ENCODE peak calls at places on chromosomes 13 and 19, in four cellular contexts. O is endothelial cell; C is stimulated activated CD4-positive, alpha-beta T cell treated with anti-CD3 and anti-CD28 coated beads, Interleukin-4, amount 100 ng/mL, for 48 hours; R is NCI-H526. L is an unnamed sample.

GRCh38 chr19:6464070-6464873 is at the start of gene CRB3:
- DNase-seq in O (no peak), C (no peak), R (peak), L (peak)

GRCh38 chr13:51923983-51924539 is 62.3 kb downstream of the CCDC70 start:
- DNase-seq in O (peak), C (no peak), R (no peak), L (no peak)

GRCh38 chr13:50577806-50578205 is 265.7 kb downstream of the DLEU7 start:
- DNase-seq in O (no peak), C (no peak), R (no peak), L (no peak)

GRCh38 chr19:27872370-27872769 is 1340.6 kb downstream of the UQCRFS1 start:
- DNase-seq in O (no peak), C (no peak), R (no peak), L (no peak)

GRCh38 chr13:36046672-36047071 is 84.5 kb downstream of the DCLK1 start:
- DNase-seq in O (no peak), C (no peak), R (no peak), L (no peak)

GRCh38 chr19:1113278-1113985 is 9.6 kb downstream of the GPX4 start:
- DNase-seq in O (peak), C (peak), R (peak), L (peak)

GRCh38 chr13:73057284-73058025 is 1.4 kb upstream of the KLF5 start:
- DNase-seq in O (no peak), C (no peak), R (no peak), L (no peak)

GRCh38 chr13:78256479-78256878 is 337.8 kb upstream of the EDNRB start:
- DNase-seq in O (no peak), C (no peak), R (no peak), L (no peak)

GRCh38 chr19:4523306-4524110 is 5.2 kb upstream of the PLIN4 start:
- DNase-seq in O (peak), C (peak), R (no peak), L (no peak)

GRCh38 chr19:1360818-1361461 is 22.8 kb upstream of the NDUFS7 start:
- DNase-seq in O (no peak), C (no peak), R (no peak), L (no peak)

GRCh38 chr13:37486171-37486661 is 112.4 kb downstream of the POSTN start:
- DNase-seq in O (no peak), C (no peak), R (no peak), L (no peak)

GRCh38 chr13:34587586-34587985 is 354.5 kb upstream of the NBEA start:
- DNase-seq in O (no peak), C (no peak), R (no peak), L (no peak)

GRCh38 chr13:97067342-97067895 is 73.1 kb upstream of the OXGR1 start:
- DNase-seq in O (no peak), C (no peak), R (no peak), L (no peak)

GRCh38 chr13:99961634-99962033 is 9.9 kb downstream of the ZIC5 start:
- DNase-seq in O (no peak), C (no peak), R (no peak), L (no peak)

GRCh38 chr19:29715695-29716581 is 877 bp upstream of the C19orf12 start:
- DNase-seq in O (no peak), C (no peak), R (no peak), L (no peak)

GRCh38 chr19:40549007-40549708 is 27.5 kb upstream of the SHKBP1 start:
- DNase-seq in O (peak), C (peak), R (peak), L (peak)

GRCh38 chr19:37905936-37906867 is at the start of gene WDR87:
- DNase-seq in O (peak), C (peak), R (peak), L (peak)

GRCh38 chr13:21060063-21060826 is 1.1 kb downstream of the LATS2 start:
- DNase-seq in O (peak), C (no peak), R (no peak), L (no peak)